ENCODE peak calls at places on chromosomes 12 and 14, in ten cellular contexts. K, M, Y, R, D, V, G, C, Z and W are unnamed samples.

GRCh38 chr12:130761537-130762318 is 45.6 kb upstream of the RIMBP2 start:
- DNase-seq in K (peak; percentile 20), M (no peak), Y (no peak), R (no peak), D (peak; percentile 14), V (peak; percentile 78), G (no peak), C (peak; percentile 42), Z (peak; percentile 67), W (no peak)

GRCh38 chr12:52280796-52281560 is 6.5 kb downstream of the KRT86 start:
- DNase-seq in K (peak; percentile 94), M (no peak), Y (peak; percentile 96), R (peak; percentile 83), D (peak; percentile 95), V (peak; percentile 36), G (peak; percentile 76), C (no peak), Z (no peak), W (peak; percentile 68)

GRCh38 chr14:99047436-99048110 is 224.4 kb downstream of the BCL11B start:
- DNase-seq in K (no peak), M (no peak), Y (no peak), R (no peak), D (no peak), V (no peak), G (no peak), C (no peak), Z (no peak), W (no peak)

GRCh38 chr12:132834181-132834711 is 5.6 kb upstream of the GOLGA3 start:
- DNase-seq in K (no peak), M (no peak), Y (no peak), R (no peak), D (no peak), V (no peak), G (no peak), C (no peak), Z (no peak), W (no peak)

GRCh38 chr12:89783321-89784060 is 74.9 kb upstream of the ATP2B1 start:
- DNase-seq in K (peak; percentile 55), M (no peak), Y (no peak), R (no peak), D (no peak), V (no peak), G (no peak), C (no peak), Z (peak; percentile 3), W (no peak)

GRCh38 chr12:76018672-76019071 is 12.9 kb downstream of the PHLDA1 start:
- DNase-seq in K (no peak), M (no peak), Y (no peak), R (no peak), D (no peak), V (no peak), G (no peak), C (no peak), Z (no peak), W (no peak)

GRCh38 chr12:88309546-88309945 is 167.4 kb downstream of the TMTC3 start:
- DNase-seq in K (no peak), M (no peak), Y (no peak), R (no peak), D (peak; percentile 63), V (no peak), G (no peak), C (no peak), Z (no peak), W (no peak)

GRCh38 chr14:66359500-66359899 is 126.7 kb upstream of the CCDC196 start:
- DNase-seq in K (peak; percentile 11), M (no peak), Y (no peak), R (no peak), D (peak; percentile 22), V (peak; percentile 43), G (no peak), C (peak; percentile 5), Z (peak; percentile 31), W (no peak)

GRCh38 chr14:67738740-67739504 is 37.2 kb downstream of the RDH12 start:
- DNase-seq in K (peak; percentile 92), M (peak; percentile 45), Y (peak; percentile 40), R (peak; percentile 84), D (peak; percentile 83), V (peak; percentile 14), G (no peak), C (no peak), Z (no peak), W (peak; percentile 79)

GRCh38 chr14:39827901-39828655 is 395.8 kb upstream of the FBXO33 start:
- DNase-seq in K (no peak), M (no peak), Y (no peak), R (no peak), D (no peak), V (no peak), G (no peak), C (no peak), Z (no peak), W (no peak)

GRCh38 chr14:104472536-104473243 is 106.9 kb upstream of the C14orf180 start:
- DNase-seq in K (no peak), M (no peak), Y (no peak), R (no peak), D (no peak), V (no peak), G (no peak), C (no peak), Z (no peak), W (no peak)

GRCh38 chr12:100964026-100964425 is 169.4 kb downstream of the ANO4 start:
- DNase-seq in K (no peak), M (no peak), Y (no peak), R (no peak), D (no peak), V (no peak), G (no peak), C (no peak), Z (no peak), W (no peak)